ENCODE peak calls at places on chromosomes 6 and 20, in six cellular contexts. Z is stimulated activated CD4-positive, alpha-beta T cell treated with anti-CD3 and anti-CD28 coated beads, Interleukin-1b, Interleukin-23, amount 100 ng/mL, for 48 hours; X is activated effector memory CD4-positive, alpha-beta T cell treated with anti-CD3 and anti-CD28 coated beads, Interleukin-2, amount 50 U/mL, for 16 hours; M is fibroblast of mammary gland; F is SK-N-SH; K is right lobe of liver. V is an unnamed sample.

GRCh38 chr6:150403458-150404245 is 34.8 kb downstream of the IYD start:
- DNase-seq in Z (no peak), X (no peak), M (peak; percentile 87), F (no peak), K (no peak), V (peak; percentile 29)

GRCh38 chr20:4613184-4613583 is 108.5 kb upstream of the PRND start:
- DNase-seq in Z (no peak), X (no peak), M (no peak), F (no peak), K (no peak), V (no peak)

GRCh38 chr6:35287671-35288396 is 9.8 kb upstream of the DEF6 start:
- DNase-seq in Z (no peak), X (no peak), M (peak; percentile 41), F (no peak), K (no peak), V (no peak)

GRCh38 chr6:87968435-87969278 is 79.0 kb upstream of the SPACA1 start:
- DNase-seq in Z (no peak), X (no peak), M (no peak), F (peak; percentile 30), K (no peak), V (peak; percentile 0)

GRCh38 chr6:110041149-110041548 is 63.0 kb downstream of the GPR6 start:
- DNase-seq in Z (no peak), X (no peak), M (no peak), F (no peak), K (no peak), V (no peak)

GRCh38 chr6:170124836-170125235 is 166.0 kb downstream of the DLL1 start:
- DNase-seq in Z (no peak), X (no peak), M (no peak), F (no peak), K (peak; percentile 24), V (no peak)

GRCh38 chr6:40626886-40627285 is 39.7 kb upstream of the LRFN2 start:
- DNase-seq in Z (no peak), X (no peak), M (no peak), F (no peak), K (no peak), V (no peak)

GRCh38 chr6:27290065-27290849 is 21.8 kb downstream of the POM121L2 start:
- DNase-seq in Z (no peak), X (no peak), M (peak; percentile 71), F (no peak), K (no peak), V (no peak)

GRCh38 chr20:63015665-63016361 is 9.0 kb upstream of the BHLHE23 start:
- DNase-seq in Z (no peak), X (no peak), M (no peak), F (no peak), K (no peak), V (no peak)

GRCh38 chr6:82980086-82980485 is 85.6 kb downstream of the UBE3D start:
- DNase-seq in Z (no peak), X (no peak), M (peak; percentile 96), F (no peak), K (no peak), V (no peak)

GRCh38 chr6:24356310-24357035 is 1.4 kb downstream of the DCDC2 start:
- DNase-seq in Z (no peak), X (no peak), M (no peak), F (no peak), K (no peak), V (peak; percentile 57)

GRCh38 chr6:31227143-31227542 is 44.7 kb downstream of the HLA-C start:
- DNase-seq in Z (no peak), X (no peak), M (no peak), F (no peak), K (no peak), V (no peak)

GRCh38 chr6:73694711-73695411 is 1.1 kb upstream of the CD109 start:
- DNase-seq in Z (no peak), X (no peak), M (peak; percentile 83), F (no peak), K (no peak), V (peak; percentile 64)

GRCh38 chr20:24935786-24936525 is 13.1 kb upstream of the CST7 start:
- DNase-seq in Z (no peak), X (no peak), M (no peak), F (no peak), K (no peak), V (no peak)

GRCh38 chr20:8260837-8261241 is 128.8 kb downstream of the PLCB1 start:
- DNase-seq in Z (no peak), X (no peak), M (no peak), F (no peak), K (no peak), V (no peak)

GRCh38 chr6:61887425-61887824 is 398.6 kb downstream of the KHDRBS2 start:
- DNase-seq in Z (no peak), X (no peak), M (no peak), F (no peak), K (no peak), V (no peak)

GRCh38 chr6:78598966-78599365 is 268.4 kb upstream of the IRAK1BP1 start:
- DNase-seq in Z (no peak), X (no peak), M (peak; percentile 92), F (no peak), K (no peak), V (peak; percentile 82)

GRCh38 chr6:141598487-141598886 is 534.2 kb upstream of the GJE1 start:
- DNase-seq in Z (no peak), X (no peak), M (peak; percentile 49), F (no peak), K (no peak), V (peak; percentile 17)

GRCh38 chr20:47330933-47331708 is 25.4 kb downstream of the ZMYND8 start:
- DNase-seq in Z (no peak), X (no peak), M (peak; percentile 97), F (no peak), K (no peak), V (peak; percentile 77)

GRCh38 chr20:56386219-56386618 is 5.8 kb downstream of the AURKA start:
- DNase-seq in Z (no peak), X (no peak), M (no peak), F (no peak), K (no peak), V (no peak)

GRCh38 chr20:35433337-35433736 is 4.7 kb downstream of the GDF5 start:
- DNase-seq in Z (no peak), X (no peak), M (no peak), F (no peak), K (no peak), V (no peak)

GRCh38 chr6:8000080-8001035 is 63.8 kb downstream of the BLOC1S5 start:
- DNase-seq in Z (no peak), X (no peak), M (no peak), F (no peak), K (no peak), V (no peak)

GRCh38 chr6:3825331-3825831 is 23.8 kb upstream of the FAM50B start:
- DNase-seq in Z (no peak), X (no peak), M (peak; percentile 47), F (no peak), K (peak; percentile 71), V (peak; percentile 64)

GRCh38 chr6:12403201-12403826 is 113.2 kb downstream of the EDN1 start:
- DNase-seq in Z (no peak), X (no peak), M (peak; percentile 81), F (no peak), K (no peak), V (peak; percentile 39)

GRCh38 chr20:50590348-50590664 is 80.1 kb downstream of the PTPN1 start:
- DNase-seq in Z (no peak), X (no peak), M (no peak), F (no peak), K (no peak), V (no peak)

GRCh38 chr6:127403636-127404035 is 55.6 kb downstream of the KIAA0408 start:
- DNase-seq in Z (peak; percentile 9), X (no peak), M (no peak), F (no peak), K (no peak), V (no peak)

GRCh38 chr6:28940294-28940858 is 16.6 kb upstream of the TRIM27 start:
- DNase-seq in Z (peak; percentile 64), X (peak; percentile 76), M (peak; percentile 49), F (peak; percentile 45), K (no peak), V (peak; percentile 32)

GRCh38 chr6:93746892-93747291 is 327.5 kb upstream of the EPHA7 start:
- DNase-seq in Z (no peak), X (no peak), M (no peak), F (no peak), K (no peak), V (no peak)

GRCh38 chr6:68040780-68041179 is 594.3 kb upstream of the ADGRB3 start:
- DNase-seq in Z (no peak), X (no peak), M (no peak), F (no peak), K (no peak), V (no peak)

GRCh38 chr6:707576-708236 is 14.8 kb upstream of the EXOC2 start:
- DNase-seq in Z (no peak), X (no peak), M (no peak), F (no peak), K (no peak), V (no peak)

GRCh38 chr6:100998111-100998510 is 117.0 kb upstream of the ASCC3 start:
- DNase-seq in Z (no peak), X (no peak), M (peak; percentile 39), F (no peak), K (no peak), V (no peak)

GRCh38 chr20:49821381-49821780 is 8.8 kb downstream of the SLC9A8 start:
- DNase-seq in Z (no peak), X (no peak), M (no peak), F (no peak), K (no peak), V (no peak)

GRCh38 chr6:124512431-124512830 is 449.8 kb upstream of the RNF217 start:
- DNase-seq in Z (no peak), X (no peak), M (no peak), F (no peak), K (no peak), V (no peak)

GRCh38 chr6:169722362-169723199 is 1.7 kb downstream of the PHF10 start:
- DNase-seq in Z (peak; percentile 42), X (peak; percentile 78), M (peak; percentile 80), F (peak; percentile 47), K (peak; percentile 53), V (peak; percentile 73)